ENCODE peak calls at places on chromosome 22, in eight cellular contexts. E is Peyer's patch; X is right lobe of liver; S is HepG2; G is CD8-positive, alpha-beta T cell; O is SJSA1; F is breast epithelium; U is upper lobe of left lung. B is an unnamed sample. For H3K4me1, the result is how much of the 10 kb centered on the place peaks cover.

GRCh38 chr22:35620624-35621245 is 3.6 kb upstream of the MB start:
- DNase-seq in E (no peak), X (no peak), S (no peak), G (no peak), O (no peak), F (no peak), U (no peak), B (no peak)

GRCh38 chr22:41619979-41620645 is 731 bp downstream of the DESI1 start:
- DNase-seq in E (peak), X (peak), S (peak), G (no peak), O (peak), F (no peak), U (peak), B (peak)

GRCh38 chr22:20019661-20020532 is 1.0 kb upstream of the TANGO2 start:
- DNase-seq in E (no peak), X (no peak), S (no peak), G (no peak), O (no peak), F (no peak), U (no peak), B (no peak)

GRCh38 chr22:44574581-44575343 is 76.7 kb upstream of the RTL6 start:
- DNase-seq in E (peak), X (peak), S (no peak), G (no peak), O (no peak), F (no peak), U (peak), B (no peak)

GRCh38 chr22:46425011-46425410 is 89.5 kb downstream of the TRMU start:
- DNase-seq in E (no peak), X (no peak), S (no peak), G (no peak), O (peak), F (no peak), U (no peak), B (no peak)

GRCh38 chr22:43378011-43378704 is 33.7 kb upstream of the MPPED1 start:
- DNase-seq in E (no peak), X (peak), S (peak), G (no peak), O (peak), F (no peak), U (no peak), B (peak)

GRCh38 chr22:41929158-41929896 is 2.7 kb upstream of the TNFRSF13C start:
- DNase-seq in E (no peak), X (no peak), S (no peak), G (no peak), O (no peak), F (no peak), U (no peak), B (no peak)

GRCh38 chr22:29041408-29041807 is 20.2 kb downstream of the C22orf31 start:
- DNase-seq in E (no peak), X (no peak), S (no peak), G (no peak), O (peak), F (no peak), U (no peak), B (no peak)

GRCh38 chr22:39611360-39611759 is 40.8 kb downstream of the CACNA1I start:
- DNase-seq in E (no peak), X (no peak), S (no peak), G (no peak), O (no peak), F (no peak), U (no peak), B (no peak)

GRCh38 chr22:40008726-40009125 is 14.0 kb downstream of the FAM83F start:
- DNase-seq in E (no peak), X (no peak), S (no peak), G (no peak), O (no peak), F (no peak), U (no peak), B (no peak)

GRCh38 chr22:32964411-32965057 is 93.6 kb downstream of the SYN3 start:
- DNase-seq in E (no peak), X (no peak), S (no peak), G (no peak), O (no peak), F (no peak), U (no peak), B (no peak)

GRCh38 chr22:45970709-45971388 is 6.1 kb downstream of the WNT7B start:
- DNase-seq in E (no peak), X (no peak), S (no peak), G (no peak), O (peak), F (no peak), U (peak), B (no peak)

GRCh38 chr22:41731609-41732008 is 32.3 kb downstream of the MEI1 start:
- DNase-seq in E (no peak), X (no peak), S (no peak), G (no peak), O (no peak), F (no peak), U (no peak), B (no peak)

GRCh38 chr22:25388415-25388814 is 169.0 kb downstream of the CRYBB2 start:
- DNase-seq in E (no peak), X (no peak), S (no peak), G (no peak), O (no peak), F (no peak), U (no peak), B (no peak)

GRCh38 chr22:25389541-25389919 is 170.1 kb downstream of the CRYBB2 start:
- DNase-seq in E (no peak), X (no peak), S (no peak), G (no peak), O (no peak), F (no peak), U (no peak), B (no peak)

GRCh38 chr22:25388866-25389540 is 169.6 kb downstream of the CRYBB2 start:
- DNase-seq in E (no peak), X (no peak), S (peak), G (no peak), O (no peak), F (no peak), U (no peak), B (no peak)

GRCh38 chr22:25383892-25384291 is 164.5 kb downstream of the CRYBB2 start:
- DNase-seq in E (no peak), X (no peak), S (no peak), G (no peak), O (no peak), F (no peak), U (no peak), B (no peak)

GRCh38 chr22:25386538-25386884 is 167.1 kb downstream of the CRYBB2 start:
- DNase-seq in E (no peak), X (no peak), S (no peak), G (no peak), O (no peak), F (no peak), U (no peak), B (no peak)
- H3K4me3 ChIP-seq in E (no peak), X (no peak), S (no peak), G (no peak), O (no peak), F (no peak), U (no peak), B (no peak)

GRCh38 chr22:50302041-50302541 is 5.4 kb downstream of the PLXNB2 start:
- DNase-seq in E (peak), X (no peak), S (no peak), G (no peak), O (no peak), F (no peak), U (peak), B (no peak)

GRCh38 chr22:50298937-50299656 is 8.3 kb downstream of the PLXNB2 start:
- DNase-seq in E (no peak), X (no peak), S (no peak), G (no peak), O (no peak), F (no peak), U (peak), B (no peak)

GRCh38 chr22:50299724-50300619 is 7.5 kb downstream of the PLXNB2 start:
- DNase-seq in E (peak), X (peak), S (no peak), G (no peak), O (no peak), F (no peak), U (peak), B (no peak)

GRCh38 chr22:50301581-50301991 is 5.9 kb downstream of the PLXNB2 start:
- DNase-seq in E (peak), X (no peak), S (no peak), G (no peak), O (no peak), F (no peak), U (peak), B (peak)

DNA sequence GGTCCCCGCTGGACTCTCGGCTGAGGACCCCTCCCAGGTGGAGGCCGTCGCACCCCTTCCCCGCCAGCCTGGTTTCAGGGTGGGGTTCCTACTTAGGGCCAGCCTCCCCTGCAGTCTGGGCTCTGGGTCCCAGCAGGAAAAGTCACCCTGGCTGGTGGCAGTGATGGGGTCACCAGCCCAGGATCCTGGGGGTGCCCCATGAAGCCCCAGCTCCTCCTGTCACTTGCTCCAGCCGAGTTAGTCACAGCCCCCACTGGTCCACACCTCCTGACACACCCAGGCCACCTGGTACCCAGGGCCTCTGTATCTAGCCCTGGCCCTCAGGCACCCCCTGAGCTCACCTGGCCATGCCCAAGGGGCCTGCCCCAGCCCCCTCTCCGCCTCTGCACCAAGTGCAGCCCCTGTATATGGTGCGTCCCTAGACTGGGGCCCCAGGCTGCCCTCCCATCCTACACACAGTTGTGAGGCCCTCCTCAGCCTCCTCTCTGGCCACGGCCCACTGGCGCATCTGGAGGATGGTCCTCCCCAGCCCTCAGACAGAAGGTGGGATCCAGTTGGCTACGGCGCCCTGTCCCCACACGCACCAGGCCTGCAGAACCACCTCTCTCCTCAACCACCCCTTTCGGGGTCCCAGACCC is 6.7 kb downstream of the PLXNB2 start:
- DNase-seq in E (no peak), X (no peak), S (no peak), G (no peak), O (no peak), F (no peak), U (peak), B (no peak)
- H3K4me1 ChIP-seq in E (under half), X (under half), S (half or more), G (under half), O (under half), F (half or more), U (half or more), B (half or more)

GRCh38 chr22:22773427-22773826 is 114.2 kb upstream of the IGLL5 start:
- DNase-seq in E (no peak), X (no peak), S (no peak), G (no peak), O (no peak), F (no peak), U (no peak), B (no peak)
- H3K27ac ChIP-seq in E (no peak), X (no peak), S (no peak), G (no peak), O (no peak), F (no peak), U (no peak), B (no peak)

DNA sequence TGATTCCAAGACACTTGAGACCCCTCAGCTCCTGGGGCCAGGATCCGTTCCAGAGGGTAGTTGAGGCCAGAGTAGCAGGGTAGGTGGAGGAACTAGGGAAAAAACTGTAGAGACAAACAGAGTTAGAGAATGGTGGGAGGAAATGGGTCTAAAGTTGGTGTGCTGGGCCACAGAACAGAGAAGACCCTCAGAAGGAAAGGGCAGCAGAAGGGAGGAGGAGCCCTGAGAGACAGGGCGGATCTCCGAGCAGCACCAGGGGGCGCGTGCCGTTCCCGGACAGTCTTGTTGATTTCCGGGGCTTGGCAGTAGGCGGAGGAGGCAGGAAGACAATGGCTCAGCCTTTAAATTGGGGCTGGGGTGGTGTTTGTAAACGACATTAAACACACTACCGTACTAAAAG is 2.4 kb upstream of the CECR2 start:
- DNase-seq in E (no peak), X (no peak), S (no peak), G (no peak), O (no peak), F (no peak), U (peak), B (no peak)
- H3K4me3 ChIP-seq in E (no peak), X (no peak), S (no peak), G (no peak), O (no peak), F (no peak), U (no peak), B (no peak)

GRCh38 chr22:30290318-30290678 is 993 bp upstream of the CASTOR1 start:
- DNase-seq in E (no peak), X (peak), S (no peak), G (no peak), O (peak), F (no peak), U (no peak), B (peak)

GRCh38 chr22:30288414-30289125 is 735 bp downstream of the CASTOR1 start:
- DNase-seq in E (no peak), X (peak), S (no peak), G (no peak), O (no peak), F (no peak), U (peak), B (no peak)

GRCh38 chr22:30289980-30290313 is 642 bp upstream of the CASTOR1 start:
- DNase-seq in E (no peak), X (no peak), S (no peak), G (no peak), O (no peak), F (no peak), U (no peak), B (no peak)

GRCh38 chr22:30290679-30291333 is 1.5 kb upstream of the CASTOR1 start:
- DNase-seq in E (peak), X (peak), S (peak), G (no peak), O (peak), F (peak), U (no peak), B (peak)

DNA sequence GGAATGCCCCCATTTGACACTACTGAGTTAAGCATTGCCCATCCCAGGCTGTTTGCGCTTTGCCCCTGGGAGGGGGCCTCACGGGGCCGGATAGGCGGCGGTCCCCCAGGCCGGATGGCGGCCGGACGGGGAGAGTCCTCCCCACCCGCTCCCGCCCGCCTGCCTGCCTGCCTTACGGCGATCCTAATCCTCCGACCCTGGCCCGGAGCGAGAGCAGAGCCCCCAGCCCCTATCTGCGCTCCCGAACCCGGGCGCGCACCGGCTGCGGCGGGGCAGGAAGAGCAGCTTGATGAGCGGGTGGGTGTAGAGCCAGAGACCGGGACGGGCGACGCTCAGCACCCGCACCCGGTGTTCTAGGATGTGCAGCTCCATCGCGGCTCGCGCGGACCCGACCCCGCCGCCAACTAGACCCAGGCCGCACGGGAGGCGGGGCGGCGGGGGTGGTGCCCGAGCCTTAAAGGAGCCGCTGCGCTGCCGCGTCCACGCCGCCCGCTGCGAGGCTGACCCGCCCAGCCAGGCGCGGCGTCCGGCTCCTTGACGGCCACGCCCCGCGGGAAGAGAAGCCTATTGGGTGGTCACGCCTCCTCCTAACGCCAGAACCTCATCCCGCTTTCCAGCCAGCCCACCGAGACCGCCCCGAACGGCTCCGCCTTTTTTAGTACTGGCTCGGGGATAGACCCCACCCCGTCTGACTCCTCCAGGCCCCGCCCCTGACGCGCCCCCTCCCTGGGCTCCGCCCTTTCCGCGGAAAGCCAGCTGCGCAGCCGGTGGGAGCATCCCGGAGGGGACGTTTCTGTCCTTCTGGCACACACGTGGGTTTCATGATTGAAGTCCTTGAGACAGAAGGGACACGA is at the start of gene CASTOR1:
- DNase-seq in E (peak), X (peak), S (peak), G (peak), O (peak), F (peak), U (peak), B (peak)
- H3K4me1 ChIP-seq in E (under half), X (under half), S (under half), G (under half), O (under half), F (under half), U (half or more), B (under half)

DNA sequence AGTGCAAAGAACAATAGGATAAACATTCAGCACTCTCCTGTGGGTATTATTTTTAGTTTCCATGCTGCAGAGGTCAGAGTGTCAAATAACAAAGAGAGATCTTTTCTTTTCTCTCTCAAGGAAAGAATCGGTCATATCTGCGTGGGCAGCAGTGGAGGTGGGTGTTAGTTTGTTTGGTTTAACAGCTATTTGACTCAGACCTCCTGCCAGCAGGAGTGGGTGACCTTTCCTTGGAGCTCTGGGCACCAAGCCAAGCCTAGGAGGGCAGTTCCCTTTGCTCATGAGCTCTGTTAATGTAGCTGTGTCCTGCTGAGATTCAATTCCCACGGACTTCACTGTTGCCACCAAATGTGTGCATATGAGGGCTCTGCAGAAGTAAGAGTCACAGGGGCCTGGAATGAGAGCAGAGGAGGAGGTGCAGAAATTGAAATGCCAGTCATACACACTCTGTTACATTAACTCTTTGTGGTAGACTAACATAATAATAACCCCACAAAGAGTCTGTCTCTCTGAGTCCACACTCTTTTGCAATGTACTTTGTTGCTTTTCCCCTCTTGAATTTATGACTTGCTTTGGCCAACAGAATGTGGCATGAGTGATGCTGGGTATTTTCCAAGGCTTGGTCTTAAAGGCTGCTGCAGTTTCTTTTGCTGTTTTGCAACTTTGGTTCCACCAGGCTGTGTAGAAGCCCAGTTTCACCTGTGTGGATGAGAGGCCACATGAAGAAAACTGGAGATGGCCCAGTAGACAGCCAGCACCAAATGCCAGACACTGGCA is 76.0 kb upstream of the GRK3 start:
- DNase-seq in E (no peak), X (peak), S (peak), G (no peak), O (peak), F (peak), U (no peak), B (peak)
- H3K27ac ChIP-seq in E (no peak), X (no peak), S (no peak), G (no peak), O (no peak), F (no peak), U (no peak), B (peak)

GRCh38 chr22:30574095-30574981 is at the start of gene GAL3ST1:
- DNase-seq in E (peak), X (peak), S (peak), G (no peak), O (no peak), F (no peak), U (peak), B (peak)
- H3K4me3 ChIP-seq in E (peak), X (peak), S (peak), G (no peak), O (no peak), F (peak), U (peak), B (peak)